ENCODE peak calls at places on chromosomes 3 and 15, in nine cellular contexts. M is left lung; U is PC-3; B is CD8-positive, alpha-beta T cell; P is fibroblast of lung; E is cardiac muscle cell; F is psoas muscle; I is OCI-LY7; Y is Panc1. T is an unnamed sample. For H3K4me1 and H3K9me3, the result is how much of the 10 kb centered on the place peaks cover.

GRCh38 chr15:51163843-51164242 is 69.1 kb upstream of the TNFAIP8L3 start:
- DNase-seq in I (no peak), M (no peak), U (no peak), B (no peak), F (no peak), Y (no peak), E (no peak), P (no peak), T (no peak)

GRCh38 chr3:111084911-111085310 is 13.3 kb downstream of the NECTIN3 start:
- DNase-seq in F (no peak), E (no peak), U (no peak), P (no peak), M (no peak), B (no peak), Y (no peak), I (no peak), T (no peak)

GRCh38 chr3:16873872-16874271 is 10.9 kb upstream of the PLCL2 start:
- DNase-seq in M (no peak), P (no peak), E (no peak), B (no peak), Y (no peak), F (no peak), U (no peak), I (no peak), T (no peak)

GRCh38 chr15:71414778-71415177 is 299.5 kb downstream of the THSD4 start:
- DNase-seq in P (no peak), F (no peak), Y (no peak), E (no peak), B (no peak), U (peak), I (no peak), M (no peak), T (no peak)

GRCh38 chr3:149934524-149934923 is 36.2 kb downstream of the PFN2 start:
- DNase-seq in P (peak), I (no peak), F (no peak), E (no peak), Y (no peak), M (no peak), U (no peak), B (no peak), T (peak)

GRCh38 chr3:30550246-30550645 is 56.2 kb upstream of the TGFBR2 start:
- DNase-seq in U (peak), I (no peak), F (no peak), E (no peak), M (no peak), B (no peak), Y (no peak), P (no peak), T (no peak)

GRCh38 chr3:105367406-105368213 is 901 bp downstream of the ALCAM start:
- DNase-seq in M (peak), B (peak), P (peak), E (peak), U (peak), Y (no peak), I (peak), F (peak), T (peak)

GRCh38 chr3:150223090-150223489 is 185.0 kb upstream of the TSC22D2 start:
- DNase-seq in B (no peak), M (no peak), I (no peak), F (no peak), U (no peak), Y (no peak), P (no peak), E (no peak), T (no peak)

GRCh38 chr3:69090021-69090420 is 5.3 kb downstream of the ARL6IP5 start:
- DNase-seq in P (peak), E (no peak), U (peak), F (no peak), Y (no peak), B (no peak), I (no peak), M (no peak), T (no peak)

GRCh38 chr15:52529940-52530339 is 1.3 kb upstream of the MYO5A start:
- DNase-seq in P (no peak), Y (no peak), F (no peak), U (no peak), I (no peak), E (no peak), B (no peak), M (no peak), T (no peak)

GRCh38 chr15:52528465-52529288 is at the start of gene MYO5A:
- DNase-seq in U (peak), I (peak), B (peak), P (peak), E (peak), M (peak), Y (no peak), F (peak), T (peak)

GRCh38 chr15:52527196-52527897 is 1.3 kb downstream of the MYO5A start:
- DNase-seq in U (no peak), E (no peak), F (no peak), I (no peak), P (no peak), M (no peak), Y (no peak), B (no peak), T (no peak)

GRCh38 chr15:52527898-52528464 is 699 bp downstream of the MYO5A start:
- DNase-seq in I (peak), P (peak), B (peak), U (peak), Y (no peak), M (no peak), E (peak), F (no peak), T (no peak)

GRCh38 chr15:52529289-52529929 is 729 bp upstream of the MYO5A start:
- DNase-seq in M (no peak), E (no peak), B (no peak), F (no peak), I (peak), Y (no peak), P (no peak), U (no peak), T (no peak)
- H3K4me1 ChIP-seq in M (under half), E (under half), B (under half), F (under half), I (under half), Y (under half), P (under half), U (under half), T (under half)

DNA sequence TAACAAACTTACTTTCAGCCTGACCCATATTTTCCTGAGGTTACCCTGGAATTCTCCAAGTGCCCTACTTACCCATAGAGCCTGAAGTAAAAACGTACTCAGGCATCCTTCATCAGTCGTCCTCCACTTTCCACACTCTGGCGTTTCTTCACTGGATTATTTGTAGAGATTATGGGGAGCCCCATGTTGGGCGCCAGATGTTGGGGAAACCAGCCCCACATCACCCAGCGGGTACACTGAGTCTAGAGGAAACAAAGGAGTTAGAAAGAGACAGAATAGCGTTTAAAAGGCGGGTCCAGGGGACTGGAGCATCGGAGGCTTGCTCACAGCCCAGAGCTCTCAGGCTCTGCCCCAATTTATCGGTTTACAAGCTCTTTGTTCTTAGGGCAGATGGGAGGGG is 9.7 kb upstream of the SLC28A2 start:
- DNase-seq in Y (no peak), M (no peak), U (no peak), E (no peak), P (peak), B (no peak), I (peak), F (no peak), T (no peak)
- H3K9me3 ChIP-seq in Y (under half), M (half or more), U (under half), E (under half), P (under half), B (under half), I (under half), F (half or more), T (half or more)

DNA sequence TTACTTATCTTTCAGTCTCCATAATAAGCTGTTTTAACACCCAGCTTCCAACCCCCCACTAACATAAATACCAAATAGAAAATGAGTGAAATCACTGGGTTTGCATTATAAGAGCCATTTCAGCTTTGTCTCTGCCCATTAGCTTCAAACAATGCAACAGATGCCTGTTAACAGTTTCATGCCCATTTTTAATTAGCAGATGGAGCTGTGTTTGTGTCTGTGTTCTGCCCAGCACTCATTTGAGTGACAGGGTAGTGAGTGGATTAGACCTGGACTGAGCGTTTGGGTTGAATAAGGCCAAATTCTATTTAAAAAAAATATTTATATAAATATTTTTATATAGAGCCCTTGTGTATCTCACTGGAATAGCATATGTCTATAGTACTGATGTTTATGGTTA is 7.4 kb downstream of the RAB8B start:
- DNase-seq in U (no peak), M (no peak), B (no peak), P (no peak), F (no peak), E (no peak), I (no peak), Y (no peak), T (no peak)
- TF ChIP-seq CTCF in U (no peak), M (no peak), B (no peak), P (no peak), F (no peak), E (no peak), I (no peak), Y (no peak), T (no peak)

GRCh38 chr15:67545864-67546263 is 3.4 kb downstream of the MAP2K5 start:
- DNase-seq in M (no peak), I (no peak), U (no peak), Y (no peak), E (no peak), B (no peak), F (no peak), P (no peak), T (no peak)
- H3K4me1 ChIP-seq in M (under half), I (half or more), U (under half), Y (under half), E (under half), B (under half), F (under half), P (under half), T (half or more)

DNA sequence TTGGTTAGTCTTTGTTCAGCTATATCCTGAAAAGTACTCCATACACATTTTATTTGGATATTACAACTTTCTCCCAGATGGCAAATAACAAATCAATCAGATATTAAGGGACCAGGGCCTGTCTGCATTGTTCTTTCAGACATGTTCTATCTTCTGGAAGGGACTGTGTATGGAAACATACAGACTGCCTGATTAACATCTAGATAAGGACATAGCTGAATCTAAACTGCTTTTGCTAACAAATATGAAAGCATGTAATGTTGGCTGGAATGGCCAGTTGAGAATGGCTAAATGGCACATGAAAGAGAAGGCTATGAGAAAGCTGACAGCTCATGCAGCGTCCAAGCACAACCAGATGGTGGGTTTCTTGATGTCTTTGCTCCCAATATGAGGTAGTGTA is 149.5 kb downstream of the CFAP20DC start:
- DNase-seq in I (no peak), E (no peak), F (no peak), P (no peak), Y (no peak), B (no peak), M (no peak), U (no peak), T (no peak)
- H3K9me3 ChIP-seq in I (under half), E (under half), F (under half), P (under half), Y (under half), B (under half), M (under half), U (under half), T (under half)

GRCh38 chr3:129892857-129893615 is 475 bp downstream of the TMCC1 start:
- DNase-seq in F (no peak), E (peak), P (peak), Y (no peak), U (peak), I (peak), B (peak), M (peak), T (peak)
- TF ChIP-seq CTCF in F (no peak), E (no peak), P (no peak), Y (no peak), U (no peak), I (no peak), B (no peak), M (no peak), T (peak)

GRCh38 chr3:11602441-11602840 is 41.3 kb downstream of the VGLL4 start:
- DNase-seq in E (no peak), B (no peak), F (no peak), I (no peak), M (no peak), U (no peak), P (no peak), Y (no peak), T (no peak)
- H3K4me1 ChIP-seq in E (under half), B (under half), F (half or more), I (half or more), M (under half), U (under half), P (under half), Y (half or more), T (half or more)

GRCh38 chr15:25240461-25241021 is 198.3 kb downstream of the UBE3A start:
- DNase-seq in F (peak), P (no peak), Y (no peak), I (no peak), B (no peak), M (peak), U (no peak), E (no peak), T (peak)
- H3K9me3 ChIP-seq in F (under half), P (under half), Y (under half), I (under half), B (under half), M (half or more), U (under half), E (under half), T (under half)

DNA sequence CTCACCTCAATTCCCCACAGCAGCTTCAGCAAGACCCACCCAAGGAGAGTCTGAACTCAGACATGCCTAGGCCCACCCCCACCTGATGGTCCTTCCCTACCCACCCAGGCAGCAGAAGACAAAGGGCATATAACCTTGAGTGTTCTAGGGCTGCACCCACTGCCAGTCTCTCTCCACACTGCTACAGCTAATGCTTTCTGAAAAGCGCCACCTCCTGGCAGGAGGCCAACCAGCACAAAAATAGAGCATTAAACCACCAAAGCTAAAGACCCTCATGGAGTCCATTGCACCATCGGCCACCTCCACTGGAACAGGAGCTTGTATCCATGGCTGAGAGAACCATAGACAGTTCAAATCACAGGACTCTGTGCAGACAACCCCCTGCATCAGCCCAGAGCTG is 11.3 kb upstream of the RPL39L start:
- DNase-seq in U (peak), I (peak), F (no peak), P (no peak), E (no peak), Y (no peak), M (no peak), B (peak), T (no peak)
- TF ChIP-seq CTCF in U (peak), I (peak), F (no peak), P (no peak), E (peak), Y (peak), M (no peak), B (peak), T (no peak)

DNA sequence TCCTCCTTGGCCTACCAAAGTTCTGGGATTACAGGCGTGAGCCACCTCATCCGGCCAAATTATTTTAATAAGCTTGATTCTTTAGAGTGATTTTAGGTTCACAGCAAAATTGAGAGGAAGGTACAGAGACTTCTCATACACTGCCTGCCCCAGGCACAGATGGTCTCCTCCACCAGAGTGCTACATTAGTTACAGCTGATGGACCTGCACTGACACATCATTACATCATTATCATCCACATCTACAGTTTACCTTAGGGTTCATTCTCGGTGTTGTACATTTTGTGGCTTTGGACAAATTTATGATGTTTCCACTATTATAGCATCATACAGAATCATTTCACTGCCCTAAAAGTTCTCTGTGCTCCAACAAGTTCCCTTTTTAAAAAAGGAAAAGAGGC is 4.4 kb upstream of the VPS8 start:
- DNase-seq in M (no peak), P (no peak), Y (no peak), U (peak), E (no peak), B (no peak), F (no peak), I (no peak), T (no peak)
- H3K4me1 ChIP-seq in M (under half), P (under half), Y (under half), U (under half), E (under half), B (under half), F (under half), I (under half), T (under half)

T was measured in left ventricle myocardium inferior.